ENCODE peak calls at places on chromosomes 12 and 14, in seven cellular contexts. One of them, this sample, is unnamed.
A peak's percentile ranks its signal among the peaks of the same experiment; 100 is the strongest.

GRCh38 chr12:11771895-11772502 is 122.5 kb downstream of the ETV6 start:
- DNase-seq in fibroblast of lung: peak; percentile 80
- DNase-seq in upper lobe of right lung: no peak
- DNase-seq in CD8-positive, alpha-beta T cell: no peak
- DNase-seq in cardiac muscle cell: peak; percentile 12
- DNase-seq in esophagus squamous epithelium: no peak
- DNase-seq in IMR-90: peak; percentile 69
- DNase-seq in this sample: no peak

GRCh38 chr14:81323094-81323493 is 77.0 kb downstream of the STON2 start:
- DNase-seq in fibroblast of lung: no peak
- DNase-seq in upper lobe of right lung: no peak
- DNase-seq in CD8-positive, alpha-beta T cell: no peak
- DNase-seq in cardiac muscle cell: no peak
- DNase-seq in esophagus squamous epithelium: no peak
- DNase-seq in IMR-90: no peak
- DNase-seq in this sample: no peak

GRCh38 chr12:110684322-110684836 is 4.5 kb downstream of the HVCN1 start:
- DNase-seq in fibroblast of lung: no peak
- DNase-seq in upper lobe of right lung: no peak
- DNase-seq in CD8-positive, alpha-beta T cell: no peak
- DNase-seq in cardiac muscle cell: peak; percentile 33
- DNase-seq in esophagus squamous epithelium: no peak
- DNase-seq in IMR-90: peak; percentile 64
- DNase-seq in this sample: no peak

GRCh38 chr12:11016937-11017336 is 5.5 kb downstream of the TAS2R19 start:
- DNase-seq in fibroblast of lung: no peak
- DNase-seq in upper lobe of right lung: no peak
- DNase-seq in CD8-positive, alpha-beta T cell: no peak
- DNase-seq in cardiac muscle cell: no peak
- DNase-seq in esophagus squamous epithelium: no peak
- DNase-seq in IMR-90: no peak
- DNase-seq in this sample: no peak

GRCh38 chr12:69007166-69007857 is 74.3 kb upstream of the CPM start:
- DNase-seq in fibroblast of lung: peak; percentile 83
- DNase-seq in upper lobe of right lung: no peak
- DNase-seq in CD8-positive, alpha-beta T cell: no peak
- DNase-seq in cardiac muscle cell: peak; percentile 73
- DNase-seq in esophagus squamous epithelium: no peak
- DNase-seq in IMR-90: peak; percentile 97
- DNase-seq in this sample: peak; percentile 32

GRCh38 chr14:43165651-43166050 is 1341.4 kb downstream of the FSCB start:
- DNase-seq in fibroblast of lung: no peak
- DNase-seq in upper lobe of right lung: no peak
- DNase-seq in CD8-positive, alpha-beta T cell: no peak
- DNase-seq in cardiac muscle cell: no peak
- DNase-seq in esophagus squamous epithelium: no peak
- DNase-seq in IMR-90: no peak
- DNase-seq in this sample: no peak

GRCh38 chr12:13094349-13094748 is 9.1 kb downstream of the GSG1 start:
- DNase-seq in fibroblast of lung: peak; percentile 73
- DNase-seq in upper lobe of right lung: no peak
- DNase-seq in CD8-positive, alpha-beta T cell: no peak
- DNase-seq in cardiac muscle cell: peak; percentile 55
- DNase-seq in esophagus squamous epithelium: no peak
- DNase-seq in IMR-90: peak; percentile 70
- DNase-seq in this sample: no peak

GRCh38 chr14:96299441-96299840 is 43.4 kb downstream of the BDKRB1 start:
- DNase-seq in fibroblast of lung: no peak
- DNase-seq in upper lobe of right lung: no peak
- DNase-seq in CD8-positive, alpha-beta T cell: no peak
- DNase-seq in cardiac muscle cell: no peak
- DNase-seq in esophagus squamous epithelium: no peak
- DNase-seq in IMR-90: no peak
- DNase-seq in this sample: no peak

GRCh38 chr14:54673193-54674121 is 106.5 kb downstream of the SAMD4A start:
- DNase-seq in fibroblast of lung: peak; percentile 63
- DNase-seq in upper lobe of right lung: no peak
- DNase-seq in CD8-positive, alpha-beta T cell: no peak
- DNase-seq in cardiac muscle cell: no peak
- DNase-seq in esophagus squamous epithelium: no peak
- DNase-seq in IMR-90: peak; percentile 66
- DNase-seq in this sample: no peak

GRCh38 chr14:101121399-101122113 is 218.0 kb upstream of the RTL1 start:
- DNase-seq in fibroblast of lung: no peak
- DNase-seq in upper lobe of right lung: no peak
- DNase-seq in CD8-positive, alpha-beta T cell: no peak
- DNase-seq in cardiac muscle cell: no peak
- DNase-seq in esophagus squamous epithelium: no peak
- DNase-seq in IMR-90: no peak
- DNase-seq in this sample: no peak

GRCh38 chr14:64942531-64943111 is at the start of gene GPX2:
- DNase-seq in fibroblast of lung: no peak
- DNase-seq in upper lobe of right lung: no peak
- DNase-seq in CD8-positive, alpha-beta T cell: no peak
- DNase-seq in cardiac muscle cell: no peak
- DNase-seq in esophagus squamous epithelium: no peak
- DNase-seq in IMR-90: no peak
- DNase-seq in this sample: no peak

GRCh38 chr14:104523546-104523935 is 56.0 kb upstream of the C14orf180 start:
- DNase-seq in fibroblast of lung: no peak
- DNase-seq in upper lobe of right lung: no peak
- DNase-seq in CD8-positive, alpha-beta T cell: no peak
- DNase-seq in cardiac muscle cell: no peak
- DNase-seq in esophagus squamous epithelium: no peak
- DNase-seq in IMR-90: no peak
- DNase-seq in this sample: no peak

GRCh38 chr12:12470751-12471300 is 91.8 kb downstream of the DUSP16 start:
- DNase-seq in fibroblast of lung: no peak
- DNase-seq in upper lobe of right lung: no peak
- DNase-seq in CD8-positive, alpha-beta T cell: no peak
- DNase-seq in cardiac muscle cell: no peak
- DNase-seq in esophagus squamous epithelium: no peak
- DNase-seq in IMR-90: no peak
- DNase-seq in this sample: no peak

GRCh38 chr12:90233168-90234100 is 524.8 kb upstream of the ATP2B1 start:
- DNase-seq in fibroblast of lung: peak; percentile 60
- DNase-seq in upper lobe of right lung: no peak
- DNase-seq in CD8-positive, alpha-beta T cell: no peak
- DNase-seq in cardiac muscle cell: peak; percentile 62
- DNase-seq in esophagus squamous epithelium: no peak
- DNase-seq in IMR-90: no peak
- DNase-seq in this sample: no peak

GRCh38 chr12:124565071-124565491 is 2.3 kb downstream of the NCOR2 start:
- DNase-seq in fibroblast of lung: peak; percentile 39
- DNase-seq in upper lobe of right lung: no peak
- DNase-seq in CD8-positive, alpha-beta T cell: no peak
- DNase-seq in cardiac muscle cell: no peak
- DNase-seq in esophagus squamous epithelium: no peak
- DNase-seq in IMR-90: no peak
- DNase-seq in this sample: peak; percentile 31

GRCh38 chr12:124567035-124567672 is at the start of gene NCOR2:
- DNase-seq in fibroblast of lung: no peak
- DNase-seq in upper lobe of right lung: peak; percentile 78
- DNase-seq in CD8-positive, alpha-beta T cell: peak; percentile 25
- DNase-seq in cardiac muscle cell: no peak
- DNase-seq in esophagus squamous epithelium: no peak
- DNase-seq in IMR-90: no peak
- DNase-seq in this sample: peak; percentile 34

GRCh38 chr12:124564232-124564958 is 3.0 kb downstream of the NCOR2 start:
- DNase-seq in fibroblast of lung: no peak
- DNase-seq in upper lobe of right lung: no peak
- DNase-seq in CD8-positive, alpha-beta T cell: no peak
- DNase-seq in cardiac muscle cell: no peak
- DNase-seq in esophagus squamous epithelium: no peak
- DNase-seq in IMR-90: no peak
- DNase-seq in this sample: peak; percentile 26

GRCh38 chr12:124566181-124567034 is 1.0 kb downstream of the NCOR2 start:
- DNase-seq in fibroblast of lung: peak; percentile 80
- DNase-seq in upper lobe of right lung: peak; percentile 94
- DNase-seq in CD8-positive, alpha-beta T cell: peak; percentile 48
- DNase-seq in cardiac muscle cell: peak; percentile 78
- DNase-seq in esophagus squamous epithelium: no peak
- DNase-seq in IMR-90: peak; percentile 66
- DNase-seq in this sample: peak; percentile 92

DNA sequence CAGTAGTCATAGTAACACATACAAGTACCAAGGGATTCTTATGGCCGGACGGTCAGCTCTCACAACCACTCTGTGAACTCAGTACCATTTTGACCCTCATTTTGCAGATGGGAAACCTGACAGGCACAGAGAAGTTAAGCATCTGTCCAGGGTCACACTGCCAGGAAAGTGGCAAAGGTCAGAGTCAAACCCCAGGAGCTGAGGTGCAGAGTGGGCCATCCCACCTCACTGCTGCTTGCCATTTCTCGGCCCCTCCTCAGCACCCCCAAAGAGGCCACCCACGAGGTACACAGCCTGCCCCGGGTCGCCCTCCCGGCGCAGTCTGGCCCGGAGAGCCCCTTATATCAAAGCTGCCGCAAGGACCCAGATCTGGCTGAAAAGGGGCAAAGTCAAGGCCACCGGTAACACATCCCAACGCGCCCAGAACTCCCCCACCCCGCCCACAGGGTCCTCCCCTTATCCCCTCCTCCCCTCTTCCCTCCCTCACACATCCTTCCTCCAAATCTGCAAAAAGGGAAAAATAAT is 1.7 kb downstream of the NCOR2 start:
- DNase-seq in fibroblast of lung: no peak
- DNase-seq in upper lobe of right lung: no peak
- DNase-seq in CD8-positive, alpha-beta T cell: no peak
- DNase-seq in cardiac muscle cell: no peak
- DNase-seq in esophagus squamous epithelium: no peak
- DNase-seq in IMR-90: no peak
- DNase-seq in this sample: no peak
- H3K4me1 ChIP-seq in fibroblast of lung: peaks cover 24% of the 10 kb centered on the region
- H3K4me1 ChIP-seq in upper lobe of right lung: peaks cover 60% of the 10 kb centered on the region
- H3K4me1 ChIP-seq in CD8-positive, alpha-beta T cell: peaks cover 32% of the 10 kb centered on the region
- H3K4me1 ChIP-seq in cardiac muscle cell: peaks cover 48% of the 10 kb centered on the region
- H3K4me1 ChIP-seq in esophagus squamous epithelium: peaks cover 82% of the 10 kb centered on the region
- H3K4me1 ChIP-seq in IMR-90: peaks cover 23% of the 10 kb centered on the region
- H3K4me1 ChIP-seq in this sample: peaks cover 49% of the 10 kb centered on the region

DNA sequence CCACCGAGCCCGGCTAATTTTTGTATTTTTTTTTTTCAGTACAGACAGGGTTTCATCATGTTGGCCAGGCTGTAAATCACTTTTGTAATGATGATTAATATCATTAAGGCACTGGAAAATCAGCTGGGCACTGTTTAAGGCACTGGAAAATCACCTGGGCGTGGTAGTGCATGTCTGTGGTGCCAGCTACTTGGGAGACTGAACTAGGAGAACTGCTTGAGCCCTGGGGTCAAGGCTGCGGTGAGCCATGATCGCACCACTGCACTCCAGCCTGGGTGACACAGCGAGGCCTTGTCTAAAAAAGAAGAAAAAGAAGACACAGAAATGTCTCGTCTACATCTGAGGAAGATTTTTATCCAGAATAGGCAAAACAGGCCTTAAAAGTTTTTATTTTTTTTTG is 12.7 kb downstream of the SLC11A2 start:
- DNase-seq in fibroblast of lung: no peak
- DNase-seq in upper lobe of right lung: no peak
- DNase-seq in CD8-positive, alpha-beta T cell: no peak
- DNase-seq in cardiac muscle cell: no peak
- DNase-seq in esophagus squamous epithelium: no peak
- DNase-seq in IMR-90: no peak
- DNase-seq in this sample: peak; percentile 17
- H3K27ac ChIP-seq in fibroblast of lung: no peak overlapping the region
- H3K27ac ChIP-seq in upper lobe of right lung: peak overlapping the region; percentile 18
- H3K27ac ChIP-seq in CD8-positive, alpha-beta T cell: no peak overlapping the region
- H3K27ac ChIP-seq in cardiac muscle cell: no peak overlapping the region
- H3K27ac ChIP-seq in esophagus squamous epithelium: no peak overlapping the region
- H3K27ac ChIP-seq in IMR-90: no peak overlapping the region
- H3K27ac ChIP-seq in this sample: peak overlapping the region; percentile 82

GRCh38 chr12:54299515-54300266 is 1.1 kb downstream of the NFE2 start:
- DNase-seq in fibroblast of lung: no peak
- DNase-seq in upper lobe of right lung: no peak
- DNase-seq in CD8-positive, alpha-beta T cell: no peak
- DNase-seq in cardiac muscle cell: no peak
- DNase-seq in esophagus squamous epithelium: no peak
- DNase-seq in IMR-90: no peak
- DNase-seq in this sample: no peak
- H3K4me1 ChIP-seq in fibroblast of lung: peaks cover 16% of the 10 kb centered on the region
- H3K4me1 ChIP-seq in upper lobe of right lung: peaks cover 23% of the 10 kb centered on the region
- H3K4me1 ChIP-seq in CD8-positive, alpha-beta T cell: peaks cover 22% of the 10 kb centered on the region
- H3K4me1 ChIP-seq in cardiac muscle cell: peaks cover 30% of the 10 kb centered on the region
- H3K4me1 ChIP-seq in esophagus squamous epithelium: peaks cover 35% of the 10 kb centered on the region
- H3K4me1 ChIP-seq in IMR-90: peaks cover 9% of the 10 kb centered on the region
- H3K4me1 ChIP-seq in this sample: peaks cover 13% of the 10 kb centered on the region

DNA sequence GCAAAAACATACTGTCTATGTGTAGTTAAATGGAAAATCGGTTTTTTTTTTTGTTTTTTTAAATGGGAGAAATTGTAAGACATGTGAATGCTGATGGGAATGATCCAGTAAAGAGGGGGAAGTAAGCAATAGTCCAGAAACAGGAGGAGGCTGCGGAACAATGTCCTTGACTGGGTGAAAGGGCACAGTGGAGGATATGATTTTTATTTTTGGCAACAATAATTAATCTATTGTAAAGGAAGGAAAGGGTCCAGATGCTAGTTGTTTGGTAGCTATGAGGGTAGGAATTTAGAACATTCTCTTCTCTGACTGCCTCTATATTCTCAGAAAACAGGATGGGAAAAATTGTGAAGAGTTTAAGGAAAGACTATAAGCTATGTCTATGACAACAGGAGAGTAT is 76.6 kb downstream of the RPL10L start:
- DNase-seq in fibroblast of lung: no peak
- DNase-seq in upper lobe of right lung: no peak
- DNase-seq in CD8-positive, alpha-beta T cell: no peak
- DNase-seq in cardiac muscle cell: peak; percentile 6
- DNase-seq in esophagus squamous epithelium: no peak
- DNase-seq in IMR-90: no peak
- DNase-seq in this sample: no peak
- H3K27ac ChIP-seq in fibroblast of lung: no peak overlapping the region
- H3K27ac ChIP-seq in upper lobe of right lung: no peak overlapping the region
- H3K27ac ChIP-seq in CD8-positive, alpha-beta T cell: no peak overlapping the region
- H3K27ac ChIP-seq in cardiac muscle cell: no peak overlapping the region
- H3K27ac ChIP-seq in esophagus squamous epithelium: no peak overlapping the region
- H3K27ac ChIP-seq in IMR-90: no peak overlapping the region
- H3K27ac ChIP-seq in this sample: no peak overlapping the region

This sample was measured in thyroid gland.